ENCODE peak calls at places on chromosome 19, in five cellular contexts. U is right lobe of liver, K is A673, X is uterus, V is right atrium auricular region. D is an unnamed sample. For H3K36me3 and H3K27me3, the result is how much of the 10 kb centered on the place peaks cover.

GRCh38 chr19:41198559-41198958 is 5.5 kb downstream of the CYP2S1 start:
- DNase-seq in K (no peak), V (no peak), U (no peak), X (no peak), D (no peak)

GRCh38 chr19:18781885-18782527 is 9.1 kb downstream of the COMP start:
- DNase-seq in X (no peak), V (no peak), K (no peak), U (no peak), D (no peak)

GRCh38 chr19:17020380-17020779 is 6.2 kb downstream of the CPAMD8 start:
- DNase-seq in V (no peak), K (no peak), U (no peak), X (no peak), D (no peak)

GRCh38 chr19:3125900-3126524 is 9.8 kb upstream of the GNA15 start:
- DNase-seq in V (no peak), U (peak), X (peak), K (peak), D (peak)

GRCh38 chr19:57712222-57712621 is 3.2 kb upstream of the ZNF154 start:
- DNase-seq in U (no peak), K (no peak), X (no peak), V (no peak), D (no peak)

GRCh38 chr19:54644056-54644455 is 13.8 kb downstream of the LILRB1 start:
- DNase-seq in K (no peak), X (no peak), U (no peak), V (no peak), D (no peak)

GRCh38 chr19:41696402-41697197 is 8.5 kb upstream of the CEACAM7 start:
- DNase-seq in K (peak), U (peak), X (no peak), V (no peak), D (no peak)

GRCh38 chr19:45972944-45973525 is 630 bp downstream of the NOVA2 start:
- DNase-seq in U (no peak), X (no peak), V (no peak), K (no peak), D (no peak)

GRCh38 chr19:38228491-38229439 is 4.7 kb upstream of the DPF1 start:
- DNase-seq in K (peak), X (no peak), V (no peak), U (no peak), D (peak)

GRCh38 chr19:42143341-42144234 is 11.3 kb upstream of the POU2F2 start:
- DNase-seq in V (no peak), K (peak), U (no peak), X (no peak), D (no peak)

GRCh38 chr19:17679526-17680234 is 8.5 kb downstream of the UNC13A start:
- DNase-seq in X (no peak), K (peak), V (no peak), U (no peak), D (no peak)

GRCh38 chr19:55116232-55117062 is 990 bp downstream of the PPP1R12C start:
- DNase-seq in U (peak), X (peak), V (peak), K (peak), D (peak)

GRCh38 chr19:40614595-40615411 is 13.6 kb downstream of the LTBP4 start:
- DNase-seq in V (peak), U (no peak), K (peak), X (peak), D (peak)

GRCh38 chr19:1427221-1427620 is 11.0 kb upstream of the RPS15 start:
- DNase-seq in U (no peak), V (no peak), X (no peak), K (no peak), D (no peak)

GRCh38 chr19:1425902-1426301 is 12.3 kb upstream of the RPS15 start:
- DNase-seq in X (no peak), V (no peak), K (no peak), U (no peak), D (no peak)

GRCh38 chr19:1424182-1424955 is 13.8 kb upstream of the RPS15 start:
- DNase-seq in V (no peak), K (no peak), X (no peak), U (peak), D (no peak)

GRCh38 chr19:1423445-1424181 is 14.6 kb upstream of the RPS15 start:
- DNase-seq in X (no peak), V (no peak), K (no peak), U (no peak), D (no peak)

GRCh38 chr19:1425102-1425842 is 12.9 kb upstream of the RPS15 start:
- DNase-seq in V (no peak), U (no peak), X (no peak), K (no peak), D (no peak)
- H3K36me3 ChIP-seq in V (half or more), U (under half), X (under half), K (half or more), D (half or more)

DNA sequence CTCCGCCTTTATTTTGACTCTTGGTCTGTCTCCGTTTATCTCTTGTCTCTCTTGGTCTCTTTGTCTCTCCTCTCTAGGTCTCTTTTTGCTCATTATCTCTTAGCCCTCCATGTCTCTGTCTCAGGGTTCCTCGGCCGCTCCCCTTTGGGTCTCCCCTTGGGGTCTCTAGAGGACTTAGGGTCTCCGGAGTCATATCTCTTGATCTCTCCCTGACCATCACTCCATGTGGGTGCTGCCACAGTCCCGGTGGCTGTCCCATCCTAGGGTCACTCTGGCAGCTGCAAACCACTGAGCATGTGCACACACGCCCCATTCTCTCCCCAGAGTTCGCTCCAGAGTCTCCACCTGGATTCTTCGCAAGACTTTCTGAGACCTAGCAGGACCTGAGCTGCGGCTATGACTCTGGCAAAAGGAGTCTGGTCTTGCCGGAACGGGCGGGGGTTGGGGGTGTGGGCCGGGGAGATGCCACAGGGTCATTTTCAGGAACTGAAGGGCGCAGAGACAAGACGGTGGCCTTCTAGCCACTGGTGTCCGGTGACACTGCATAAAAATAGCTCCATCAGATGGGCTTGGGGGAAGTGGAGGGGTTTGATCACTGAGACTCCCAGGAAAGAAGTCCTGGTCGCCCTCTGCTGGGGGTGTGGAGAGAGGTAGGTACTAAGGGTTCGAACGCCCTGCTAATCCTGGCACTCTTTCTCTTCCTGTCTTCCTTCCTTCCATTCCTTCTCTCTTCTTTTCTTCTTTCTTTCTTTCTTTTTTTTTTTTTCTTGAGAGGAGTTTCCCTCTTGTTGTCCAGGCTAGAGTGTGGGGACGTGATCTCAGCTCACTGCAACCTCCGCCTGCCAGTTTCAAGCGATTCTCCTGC is 1.2 kb upstream of the KCNA7 start:
- DNase-seq in K (peak), X (no peak), V (no peak), U (no peak), D (peak)
- H3K27me3 ChIP-seq in K (under half), X (under half), V (under half), U (under half), D (under half)

GRCh38 chr19:47615230-47615629 is 6.3 kb downstream of the BICRA start:
- DNase-seq in V (no peak), U (no peak), X (no peak), K (no peak), D (no peak)

GRCh38 chr19:47615714-47616113 is 6.8 kb downstream of the BICRA start:
- DNase-seq in X (no peak), K (no peak), U (no peak), V (no peak), D (no peak)

GRCh38 chr19:47613165-47614146 is 4.5 kb downstream of the BICRA start:
- DNase-seq in V (no peak), U (no peak), K (peak), X (peak), D (peak)

GRCh38 chr19:47610902-47611301 is 2.0 kb downstream of the BICRA start:
- DNase-seq in X (no peak), V (no peak), K (no peak), U (no peak), D (no peak)

GRCh38 chr19:47614559-47614958 is 5.6 kb downstream of the BICRA start:
- DNase-seq in K (no peak), U (no peak), X (no peak), V (no peak), D (no peak)
- H3K36me3 ChIP-seq in K (under half), U (under half), X (under half), V (under half), D (under half)

GRCh38 chr19:50838239-50838638 is 4.9 kb upstream of the KLK15 start:
- DNase-seq in V (no peak), X (no peak), K (peak), U (no peak), D (no peak)

GRCh38 chr19:50835103-50835784 is 1.9 kb upstream of the KLK15 start:
- DNase-seq in X (no peak), K (no peak), V (no peak), U (no peak), D (no peak)

GRCh38 chr19:50835785-50836542 is 2.6 kb upstream of the KLK15 start:
- DNase-seq in V (no peak), X (no peak), K (peak), U (peak), D (peak)

GRCh38 chr19:50836543-50837195 is 3.3 kb upstream of the KLK15 start:
- DNase-seq in V (no peak), X (no peak), K (no peak), U (no peak), D (no peak)

GRCh38 chr19:50837300-50837699 is 3.9 kb upstream of the KLK15 start:
- DNase-seq in V (no peak), K (no peak), X (no peak), U (no peak), D (no peak)
- H3K27me3 ChIP-seq in V (under half), K (under half), X (under half), U (under half), D (under half)

DNA sequence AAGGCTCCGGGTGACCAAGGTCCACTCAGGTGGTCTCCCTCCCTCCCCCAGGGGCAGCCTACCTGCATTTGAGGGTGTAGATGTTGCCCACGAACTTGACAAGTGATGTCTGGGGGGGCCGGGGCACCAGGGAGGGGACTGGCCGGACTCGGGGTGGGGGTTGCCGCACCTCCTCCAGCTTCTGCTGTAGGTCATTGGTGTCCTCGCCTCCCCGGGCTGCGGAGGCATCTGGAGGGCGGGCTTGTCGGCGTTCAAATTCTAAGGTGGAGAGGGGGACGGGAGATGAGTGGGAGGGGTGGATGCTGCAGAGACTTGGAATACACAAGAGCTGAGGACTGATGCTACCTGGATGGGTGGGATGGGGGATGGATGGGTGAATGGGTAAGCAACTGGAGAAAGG is 5.3 kb upstream of the AKAP8L start:
- DNase-seq in U (no peak), V (no peak), K (no peak), X (no peak), D (no peak)
- H3K36me3 ChIP-seq in U (under half), V (half or more), K (half or more), X (under half), D (half or more)

GRCh38 chr19:10045371-10045770 is 32.1 kb downstream of the RDH8 start:
- DNase-seq in V (no peak), K (peak), X (no peak), U (no peak), D (no peak)
- H3K27me3 ChIP-seq in V (under half), K (under half), X (under half), U (under half), D (under half)

GRCh38 chr19:34332027-34332786 is 32.8 kb upstream of the GPI start:
- DNase-seq in V (no peak), K (no peak), U (no peak), X (no peak), D (no peak)
- H3K36me3 ChIP-seq in V (half or more), K (under half), U (under half), X (under half), D (under half)

GRCh38 chr19:29524201-29524911 is 1.4 kb upstream of the VSTM2B start:
- DNase-seq in V (no peak), K (no peak), X (no peak), U (no peak), D (no peak)
- H3K27me3 ChIP-seq in V (under half), K (half or more), X (under half), U (under half), D (half or more)

D was measured in BE2C.